ENCODE peak calls at places on chromosomes 2 and 18, in five cellular contexts. N is A673, C is DND-41, W is HCT116, M is tibial nerve. G is an unnamed sample. For H3K36me3 and H3K4me1, the result is how much of the 10 kb centered on the place peaks cover.

GRCh38 chr2:162050513-162050961 is 23.5 kb downstream of the DPP4 start:
- DNase-seq in N (no peak), C (no peak), W (no peak), M (no peak), G (no peak)

GRCh38 chr2:202945497-202945896 is 33.4 kb downstream of the CARF start:
- DNase-seq in C (no peak), W (no peak), M (no peak), N (no peak), G (no peak)

GRCh38 chr2:203418271-203418670 is 90.1 kb downstream of the ABI2 start:
- DNase-seq in M (no peak), W (no peak), C (no peak), N (no peak), G (peak)

GRCh38 chr18:76401496-76401895 is 93.5 kb downstream of the ZNF516 start:
- DNase-seq in C (no peak), M (no peak), W (no peak), N (no peak), G (no peak)

GRCh38 chr2:237315170-237315880 is 98.6 kb downstream of the COL6A3 start:
- DNase-seq in N (peak), C (no peak), W (no peak), M (peak), G (peak)

GRCh38 chr2:70516596-70516995 is 37.0 kb downstream of the TGFA start:
- DNase-seq in N (no peak), C (no peak), W (no peak), M (no peak), G (no peak)

GRCh38 chr2:207252416-207252815 is 86.7 kb upstream of the KLF7 start:
- DNase-seq in C (no peak), M (no peak), W (no peak), N (no peak), G (no peak)

GRCh38 chr2:20626698-20627471 is 24.0 kb downstream of the HS1BP3 start:
- DNase-seq in C (no peak), N (no peak), W (no peak), M (no peak), G (no peak)

GRCh38 chr2:36670881-36671595 is 25.5 kb upstream of the VIT start:
- DNase-seq in M (no peak), N (no peak), C (no peak), W (no peak), G (peak)

GRCh38 chr2:105840933-105841332 is 96.2 kb downstream of the NCK2 start:
- DNase-seq in W (no peak), M (no peak), N (no peak), C (no peak), G (no peak)

GRCh38 chr2:25514043-25514627 is 159.2 kb downstream of the DTNB start:
- DNase-seq in W (no peak), C (no peak), N (no peak), M (no peak), G (no peak)

GRCh38 chr2:13240789-13241487 is 524.2 kb downstream of the TRIB2 start:
- DNase-seq in W (no peak), M (no peak), C (no peak), N (no peak), G (no peak)

GRCh38 chr2:119645173-119645846 is 33.7 kb upstream of the TMEM177 start:
- DNase-seq in C (no peak), W (no peak), M (no peak), N (no peak), G (no peak)

GRCh38 chr18:48022531-48023330 is 92.3 kb upstream of the SMAD2 start:
- DNase-seq in W (peak), N (peak), C (peak), M (no peak), G (peak)

GRCh38 chr2:203690110-203691047 is 16.1 kb upstream of the CD28 start:
- DNase-seq in W (no peak), M (no peak), C (peak), N (no peak), G (peak)

GRCh38 chr2:73582364-73582763 is 59.9 kb downstream of the NAT8 start:
- DNase-seq in M (no peak), N (no peak), C (no peak), W (no peak), G (no peak)

GRCh38 chr2:207847807-207848544 is 78.3 kb upstream of the FZD5 start:
- DNase-seq in N (no peak), W (no peak), M (no peak), C (peak), G (peak)

GRCh38 chr2:179107737-179108136 is 57.8 kb upstream of the CCDC141 start:
- DNase-seq in M (no peak), N (no peak), W (no peak), C (no peak), G (peak)

GRCh38 chr2:54577035-54577434 is 120.9 kb downstream of the SPTBN1 start:
- DNase-seq in M (no peak), C (no peak), N (no peak), W (no peak), G (no peak)

GRCh38 chr18:62030091-62030985 is 137.5 kb upstream of the RNF152 start:
- DNase-seq in M (no peak), W (no peak), N (peak), C (no peak), G (peak)

GRCh38 chr2:165067958-165068612 is 112.8 kb upstream of the SLC38A11 start:
- DNase-seq in W (no peak), M (no peak), C (peak), N (peak), G (peak)

GRCh38 chr2:233413529-233414272 is 59.4 kb downstream of the DGKD start:
- DNase-seq in M (no peak), W (peak), C (no peak), N (peak), G (no peak)

GRCh38 chr2:165634855-165635254 is 159.2 kb downstream of the GALNT3 start:
- DNase-seq in W (no peak), M (peak), C (no peak), N (peak), G (peak)

GRCh38 chr18:29488617-29489016 is 1311.7 kb upstream of the CDH2 start:
- DNase-seq in M (no peak), N (no peak), W (no peak), C (no peak), G (peak)

GRCh38 chr2:43576983-43577892 is 18.6 kb downstream of the THADA start:
- DNase-seq in W (no peak), N (peak), C (peak), M (no peak), G (peak)

DNA sequence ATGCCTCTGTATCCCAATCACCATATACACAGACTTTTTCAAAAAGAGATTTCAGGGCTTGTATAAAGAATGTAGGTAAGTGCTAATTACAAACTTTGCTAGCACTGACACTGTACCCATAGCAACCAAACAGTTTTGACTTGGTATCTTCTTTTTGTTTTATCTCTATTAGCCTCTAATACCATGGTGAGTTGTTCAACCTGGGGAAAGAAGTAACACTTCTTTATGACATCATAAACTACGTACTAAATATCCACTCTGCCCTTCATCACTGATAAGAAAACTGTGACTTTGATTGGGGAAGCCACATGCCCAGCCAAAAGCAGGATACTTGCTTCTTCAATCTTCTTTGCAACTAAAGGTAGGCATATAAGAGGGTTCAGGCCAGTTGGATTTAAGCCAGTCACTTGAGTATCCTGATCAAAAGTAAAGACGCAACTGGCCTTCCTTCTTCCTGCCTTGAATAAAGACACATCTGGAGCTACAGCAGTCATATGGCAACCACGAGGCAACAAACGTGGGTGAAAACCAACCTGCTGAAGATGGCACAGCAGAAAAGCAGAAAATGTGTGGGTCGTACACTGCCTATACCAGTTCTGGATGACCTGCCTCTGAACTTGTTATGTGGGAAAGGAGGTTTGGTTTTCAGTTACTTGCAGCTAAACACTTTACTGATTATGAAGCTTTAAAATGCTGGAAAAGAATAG is 16.4 kb downstream of the THADA start:
- DNase-seq in W (no peak), M (no peak), N (no peak), C (no peak), G (no peak)
- H3K36me3 ChIP-seq in W (under half), M (half or more), N (half or more), C (half or more), G (under half)

DNA sequence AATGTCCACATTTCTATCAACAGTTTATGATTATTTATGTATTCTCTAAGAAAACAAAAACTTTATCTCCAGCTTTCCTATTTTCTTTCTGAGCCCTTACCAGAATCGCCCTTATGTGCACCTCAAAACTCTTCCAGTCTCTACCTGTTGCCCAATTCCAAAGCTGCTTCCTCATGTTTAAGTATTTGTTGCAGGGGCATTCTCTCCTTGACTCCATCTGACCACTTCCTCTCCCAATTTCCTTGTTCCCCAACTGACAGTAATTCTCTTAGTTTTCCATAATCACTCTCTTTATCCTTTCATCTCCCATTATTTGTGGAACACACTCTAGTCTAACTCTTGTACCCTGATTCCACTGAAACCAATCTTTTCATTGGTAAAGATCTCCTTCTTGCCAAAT is 105.4 kb upstream of the RBBP8 start:
- DNase-seq in M (no peak), W (no peak), C (no peak), N (no peak), G (no peak)
- TF ChIP-seq CTCF in M (no peak), W (no peak), C (no peak), N (no peak), G (no peak)

GRCh38 chr2:215407596-215408264 is 28.1 kb downstream of the FN1 start:
- DNase-seq in W (no peak), N (no peak), C (no peak), M (no peak), G (no peak)

GRCh38 chr2:215407061-215407460 is 28.8 kb downstream of the FN1 start:
- DNase-seq in N (no peak), C (no peak), M (no peak), W (no peak), G (no peak)

GRCh38 chr2:215410932-215411285 is 25.0 kb downstream of the FN1 start:
- DNase-seq in M (no peak), W (peak), N (peak), C (no peak), G (peak)

GRCh38 chr2:215411941-215412743 is 23.7 kb downstream of the FN1 start:
- DNase-seq in M (no peak), C (no peak), W (no peak), N (no peak), G (no peak)

GRCh38 chr2:215409331-215410127 is 26.3 kb downstream of the FN1 start:
- DNase-seq in C (peak), M (no peak), N (no peak), W (peak), G (no peak)
- H3K4me1 ChIP-seq in C (under half), M (under half), N (under half), W (under half), G (under half)

GRCh38 chr2:69372767-69373166 is 14.3 kb downstream of the GFPT1 start:
- DNase-seq in M (no peak), W (no peak), N (no peak), C (no peak), G (no peak)
- H3K36me3 ChIP-seq in M (half or more), W (under half), N (under half), C (half or more), G (under half)

GRCh38 chr2:120852200-120852815 is 116.6 kb downstream of the GLI2 start:
- DNase-seq in N (no peak), M (no peak), W (no peak), C (no peak), G (no peak)
- TF ChIP-seq CTCF in N (no peak), M (no peak), W (no peak), C (no peak), G (no peak)

GRCh38 chr18:49920731-49921130 is 107.4 kb upstream of the ACAA2 start:
- DNase-seq in W (no peak), N (peak), C (no peak), M (no peak), G (no peak)
- H3K4me1 ChIP-seq in W (under half), N (under half), C (under half), M (under half), G (under half)

GRCh38 chr2:85389139-85389538 is 21.0 kb downstream of the CAPG start:
- DNase-seq in C (no peak), N (no peak), M (no peak), W (no peak), G (no peak)
- H3K36me3 ChIP-seq in C (half or more), N (under half), M (half or more), W (under half), G (under half)

GRCh38 chr2:160301420-160301819 is 101.3 kb upstream of the ITGB6 start:
- DNase-seq in W (no peak), N (no peak), M (no peak), C (no peak), G (no peak)

GRCh38 chr2:160300203-160300602 is 100.1 kb upstream of the ITGB6 start:
- DNase-seq in N (no peak), C (no peak), M (no peak), W (no peak), G (peak)

GRCh38 chr2:160305081-160305750 is 105.1 kb upstream of the ITGB6 start:
- DNase-seq in N (no peak), M (no peak), C (no peak), W (no peak), G (no peak)

GRCh38 chr2:160303527-160303926 is 103.5 kb upstream of the ITGB6 start:
- DNase-seq in C (no peak), W (no peak), N (no peak), M (no peak), G (no peak)

DNA sequence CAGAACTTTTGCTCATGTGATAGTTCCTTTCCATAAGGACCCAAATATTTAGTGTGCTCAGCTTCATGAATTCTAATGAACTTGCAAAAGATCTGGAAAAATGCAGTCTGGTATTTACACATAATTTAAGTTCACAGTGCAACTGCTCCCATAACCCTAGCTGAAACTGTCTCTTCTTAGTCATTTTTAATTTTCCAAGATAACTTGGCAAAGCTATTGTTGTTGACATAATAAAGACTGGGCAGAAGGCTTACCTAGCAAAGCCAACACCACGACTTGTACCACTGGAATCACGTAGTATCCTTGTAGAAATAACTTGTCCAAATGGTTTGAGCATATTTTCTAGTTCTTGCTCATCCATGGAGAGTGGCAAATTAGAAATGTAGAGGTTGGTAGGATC is 103.0 kb upstream of the ITGB6 start:
- DNase-seq in W (no peak), N (no peak), M (no peak), C (no peak), G (no peak)
- TF ChIP-seq CTCF in W (no peak), N (no peak), M (no peak), C (no peak), G (no peak)

GRCh38 chr2:196148736-196149135 is 22.6 kb downstream of the STK17B start:
- DNase-seq in W (no peak), N (no peak), M (no peak), C (no peak), G (no peak)

GRCh38 chr2:196143641-196144236 is 27.6 kb downstream of the STK17B start:
- DNase-seq in W (no peak), C (no peak), N (no peak), M (no peak), G (no peak)

GRCh38 chr2:196144513-196145126 is 26.8 kb downstream of the STK17B start:
- DNase-seq in N (no peak), W (no peak), C (no peak), M (no peak), G (no peak)

GRCh38 chr2:196149926-196150325 is 21.5 kb downstream of the STK17B start:
- DNase-seq in M (no peak), W (no peak), C (no peak), N (no peak), G (no peak)

DNA sequence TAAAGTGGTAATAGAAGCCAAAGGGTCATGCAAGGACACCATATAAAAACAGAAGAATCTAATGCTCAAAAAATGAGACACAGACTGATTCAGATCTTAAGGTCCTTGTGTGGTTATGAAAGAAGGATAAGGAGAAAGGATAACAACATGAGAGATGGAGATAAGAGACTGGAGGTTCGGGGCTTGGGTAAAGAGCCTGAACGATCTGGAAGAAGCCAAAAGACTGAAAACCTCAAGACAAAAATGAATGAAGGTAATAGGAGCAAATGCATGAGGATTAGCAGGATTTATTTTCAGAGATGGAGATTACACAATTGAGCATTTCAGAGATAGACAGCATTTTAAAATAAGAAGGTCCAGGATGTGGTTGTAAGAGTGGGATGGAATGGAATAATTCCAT is 26.1 kb downstream of the STK17B start:
- DNase-seq in N (no peak), M (no peak), W (no peak), C (no peak), G (no peak)
- H3K4me1 ChIP-seq in N (under half), M (under half), W (under half), C (under half), G (under half)

G was measured in cardiac muscle cell.